ENCODE peak calls at places on chromosomes 6 and 20, in seven cellular contexts. One of them, this sample, is unnamed.

GRCh38 chr20:8867346-8867745 is 201.5 kb upstream of the PLCB4 start:
- DNase-seq in heart right ventricle: no peak
- DNase-seq in cardiac muscle cell: no peak
- DNase-seq in OCI-LY7: no peak
- DNase-seq in left ventricle myocardium inferior: no peak
- DNase-seq in CD8-positive, alpha-beta memory T cell: no peak
- DNase-seq in heart left ventricle: no peak
- DNase-seq in this sample: no peak

GRCh38 chr6:53795702-53796450 is 1.1 kb downstream of the LRRC1 start:
- DNase-seq in heart right ventricle: peak; percentile 38
- DNase-seq in cardiac muscle cell: peak; percentile 19
- DNase-seq in OCI-LY7: peak; percentile 32
- DNase-seq in left ventricle myocardium inferior: peak; percentile 29
- DNase-seq in CD8-positive, alpha-beta memory T cell: no peak
- DNase-seq in heart left ventricle: peak; percentile 35
- DNase-seq in this sample: peak; percentile 20

GRCh38 chr6:84065718-84066290 is 32.2 kb downstream of the MRAP2 start:
- DNase-seq in heart right ventricle: no peak
- DNase-seq in cardiac muscle cell: peak; percentile 45
- DNase-seq in OCI-LY7: no peak
- DNase-seq in left ventricle myocardium inferior: no peak
- DNase-seq in CD8-positive, alpha-beta memory T cell: no peak
- DNase-seq in heart left ventricle: no peak
- DNase-seq in this sample: no peak

GRCh38 chr6:23016701-23017100 is 447.3 kb downstream of the HDGFL1 start:
- DNase-seq in heart right ventricle: no peak
- DNase-seq in cardiac muscle cell: no peak
- DNase-seq in OCI-LY7: no peak
- DNase-seq in left ventricle myocardium inferior: no peak
- DNase-seq in CD8-positive, alpha-beta memory T cell: no peak
- DNase-seq in heart left ventricle: no peak
- DNase-seq in this sample: no peak

GRCh38 chr6:134007077-134007476 is 45.3 kb downstream of the SLC2A12 start:
- DNase-seq in heart right ventricle: no peak
- DNase-seq in cardiac muscle cell: no peak
- DNase-seq in OCI-LY7: no peak
- DNase-seq in left ventricle myocardium inferior: no peak
- DNase-seq in CD8-positive, alpha-beta memory T cell: no peak
- DNase-seq in heart left ventricle: no peak
- DNase-seq in this sample: no peak

GRCh38 chr6:73231986-73232391 is 6.7 kb upstream of the KHDC1L start:
- DNase-seq in heart right ventricle: no peak
- DNase-seq in cardiac muscle cell: no peak
- DNase-seq in OCI-LY7: no peak
- DNase-seq in left ventricle myocardium inferior: no peak
- DNase-seq in CD8-positive, alpha-beta memory T cell: no peak
- DNase-seq in heart left ventricle: no peak
- DNase-seq in this sample: no peak

GRCh38 chr6:44111434-44112417 is 15.5 kb downstream of the MRPL14 start:
- DNase-seq in heart right ventricle: no peak
- DNase-seq in cardiac muscle cell: no peak
- DNase-seq in OCI-LY7: no peak
- DNase-seq in left ventricle myocardium inferior: no peak
- DNase-seq in CD8-positive, alpha-beta memory T cell: no peak
- DNase-seq in heart left ventricle: no peak
- DNase-seq in this sample: no peak

GRCh38 chr20:3710703-3711417 is 1.5 kb downstream of the SIGLEC1 start:
- DNase-seq in heart right ventricle: peak; percentile 84
- DNase-seq in cardiac muscle cell: peak; percentile 64
- DNase-seq in OCI-LY7: peak; percentile 59
- DNase-seq in left ventricle myocardium inferior: peak; percentile 83
- DNase-seq in CD8-positive, alpha-beta memory T cell: peak; percentile 73
- DNase-seq in heart left ventricle: peak; percentile 79
- DNase-seq in this sample: peak; percentile 85

GRCh38 chr6:42710316-42710715 is 12.1 kb downstream of the PRPH2 start:
- DNase-seq in heart right ventricle: no peak
- DNase-seq in cardiac muscle cell: peak; percentile 65
- DNase-seq in OCI-LY7: no peak
- DNase-seq in left ventricle myocardium inferior: no peak
- DNase-seq in CD8-positive, alpha-beta memory T cell: no peak
- DNase-seq in heart left ventricle: no peak
- DNase-seq in this sample: no peak

GRCh38 chr20:10985536-10985935 is 311.7 kb upstream of the JAG1 start:
- DNase-seq in heart right ventricle: no peak
- DNase-seq in cardiac muscle cell: peak; percentile 65
- DNase-seq in OCI-LY7: no peak
- DNase-seq in left ventricle myocardium inferior: no peak
- DNase-seq in CD8-positive, alpha-beta memory T cell: no peak
- DNase-seq in heart left ventricle: no peak
- DNase-seq in this sample: no peak

GRCh38 chr6:35011096-35012041 is 122.3 kb downstream of the ANKS1A start:
- DNase-seq in heart right ventricle: no peak
- DNase-seq in cardiac muscle cell: no peak
- DNase-seq in OCI-LY7: no peak
- DNase-seq in left ventricle myocardium inferior: no peak
- DNase-seq in CD8-positive, alpha-beta memory T cell: no peak
- DNase-seq in heart left ventricle: no peak
- DNase-seq in this sample: no peak

GRCh38 chr6:134004714-134005113 is 47.7 kb downstream of the SLC2A12 start:
- DNase-seq in heart right ventricle: no peak
- DNase-seq in cardiac muscle cell: no peak
- DNase-seq in OCI-LY7: no peak
- DNase-seq in left ventricle myocardium inferior: no peak
- DNase-seq in CD8-positive, alpha-beta memory T cell: no peak
- DNase-seq in heart left ventricle: no peak
- DNase-seq in this sample: no peak

GRCh38 chr20:24148372-24148771 is 159.8 kb upstream of the GGTLC1 start:
- DNase-seq in heart right ventricle: no peak
- DNase-seq in cardiac muscle cell: no peak
- DNase-seq in OCI-LY7: peak; percentile 34
- DNase-seq in left ventricle myocardium inferior: no peak
- DNase-seq in CD8-positive, alpha-beta memory T cell: no peak
- DNase-seq in heart left ventricle: no peak
- DNase-seq in this sample: no peak

GRCh38 chr6:157033428-157034140 is 256.4 kb downstream of the ARID1B start:
- DNase-seq in heart right ventricle: no peak
- DNase-seq in cardiac muscle cell: peak; percentile 22
- DNase-seq in OCI-LY7: no peak
- DNase-seq in left ventricle myocardium inferior: no peak
- DNase-seq in CD8-positive, alpha-beta memory T cell: no peak
- DNase-seq in heart left ventricle: no peak
- DNase-seq in this sample: no peak

GRCh38 chr6:117478853-117479231 is 3.6 kb upstream of the DCBLD1 start:
- DNase-seq in heart right ventricle: no peak
- DNase-seq in cardiac muscle cell: no peak
- DNase-seq in OCI-LY7: no peak
- DNase-seq in left ventricle myocardium inferior: no peak
- DNase-seq in CD8-positive, alpha-beta memory T cell: no peak
- DNase-seq in heart left ventricle: no peak
- DNase-seq in this sample: no peak

GRCh38 chr6:16267428-16268263 is 29.3 kb downstream of the GMPR start:
- DNase-seq in heart right ventricle: no peak
- DNase-seq in cardiac muscle cell: no peak
- DNase-seq in OCI-LY7: no peak
- DNase-seq in left ventricle myocardium inferior: no peak
- DNase-seq in CD8-positive, alpha-beta memory T cell: no peak
- DNase-seq in heart left ventricle: no peak
- DNase-seq in this sample: no peak

GRCh38 chr6:4270799-4271198 is 135.4 kb upstream of the ECI2 start:
- DNase-seq in heart right ventricle: no peak
- DNase-seq in cardiac muscle cell: peak; percentile 53
- DNase-seq in OCI-LY7: no peak
- DNase-seq in left ventricle myocardium inferior: no peak
- DNase-seq in CD8-positive, alpha-beta memory T cell: no peak
- DNase-seq in heart left ventricle: no peak
- DNase-seq in this sample: no peak

GRCh38 chr20:58890454-58891075 is 38.0 kb downstream of the GNAS start:
- DNase-seq in heart right ventricle: peak; percentile 78
- DNase-seq in cardiac muscle cell: peak; percentile 92
- DNase-seq in OCI-LY7: peak; percentile 85
- DNase-seq in left ventricle myocardium inferior: peak; percentile 81
- DNase-seq in CD8-positive, alpha-beta memory T cell: peak; percentile 60
- DNase-seq in heart left ventricle: peak; percentile 90
- DNase-seq in this sample: peak; percentile 83

GRCh38 chr6:5659467-5659866 is 347.3 kb downstream of the NRN1 start:
- DNase-seq in heart right ventricle: no peak
- DNase-seq in cardiac muscle cell: no peak
- DNase-seq in OCI-LY7: no peak
- DNase-seq in left ventricle myocardium inferior: no peak
- DNase-seq in CD8-positive, alpha-beta memory T cell: no peak
- DNase-seq in heart left ventricle: no peak
- DNase-seq in this sample: no peak

GRCh38 chr6:146364816-146365594 is 178.6 kb upstream of the RAB32 start:
- DNase-seq in heart right ventricle: no peak
- DNase-seq in cardiac muscle cell: no peak
- DNase-seq in OCI-LY7: no peak
- DNase-seq in left ventricle myocardium inferior: no peak
- DNase-seq in CD8-positive, alpha-beta memory T cell: no peak
- DNase-seq in heart left ventricle: no peak
- DNase-seq in this sample: no peak

GRCh38 chr20:39019805-39020325 is 57.7 kb downstream of the DHX35 start:
- DNase-seq in heart right ventricle: no peak
- DNase-seq in cardiac muscle cell: peak; percentile 30
- DNase-seq in OCI-LY7: no peak
- DNase-seq in left ventricle myocardium inferior: no peak
- DNase-seq in CD8-positive, alpha-beta memory T cell: no peak
- DNase-seq in heart left ventricle: no peak
- DNase-seq in this sample: no peak

GRCh38 chr6:2765896-2766766 is 938 bp downstream of the WRNIP1 start:
- DNase-seq in heart right ventricle: peak; percentile 61
- DNase-seq in cardiac muscle cell: peak; percentile 56
- DNase-seq in OCI-LY7: peak; percentile 66
- DNase-seq in left ventricle myocardium inferior: peak; percentile 57
- DNase-seq in CD8-positive, alpha-beta memory T cell: peak; percentile 31
- DNase-seq in heart left ventricle: peak; percentile 58
- DNase-seq in this sample: no peak

GRCh38 chr6:87742106-87742505 is 40.1 kb upstream of the AKIRIN2 start:
- DNase-seq in heart right ventricle: no peak
- DNase-seq in cardiac muscle cell: no peak
- DNase-seq in OCI-LY7: peak; percentile 71
- DNase-seq in left ventricle myocardium inferior: no peak
- DNase-seq in CD8-positive, alpha-beta memory T cell: peak; percentile 33
- DNase-seq in heart left ventricle: no peak
- DNase-seq in this sample: no peak

GRCh38 chr6:142474446-142475289 is 172.9 kb downstream of the ADGRG6 start:
- DNase-seq in heart right ventricle: no peak
- DNase-seq in cardiac muscle cell: peak; percentile 78
- DNase-seq in OCI-LY7: peak; percentile 47
- DNase-seq in left ventricle myocardium inferior: no peak
- DNase-seq in CD8-positive, alpha-beta memory T cell: no peak
- DNase-seq in heart left ventricle: no peak
- DNase-seq in this sample: no peak

GRCh38 chr20:57445774-57446173 is 54.6 kb downstream of the RBM38 start:
- DNase-seq in heart right ventricle: no peak
- DNase-seq in cardiac muscle cell: no peak
- DNase-seq in OCI-LY7: no peak
- DNase-seq in left ventricle myocardium inferior: no peak
- DNase-seq in CD8-positive, alpha-beta memory T cell: no peak
- DNase-seq in heart left ventricle: no peak
- DNase-seq in this sample: no peak

GRCh38 chr6:43091020-43091419 is 14.9 kb downstream of the PTK7 start:
- DNase-seq in heart right ventricle: no peak
- DNase-seq in cardiac muscle cell: no peak
- DNase-seq in OCI-LY7: no peak
- DNase-seq in left ventricle myocardium inferior: no peak
- DNase-seq in CD8-positive, alpha-beta memory T cell: no peak
- DNase-seq in heart left ventricle: no peak
- DNase-seq in this sample: no peak

GRCh38 chr20:23141450-23142161 is 55.5 kb upstream of the CD93 start:
- DNase-seq in heart right ventricle: no peak
- DNase-seq in cardiac muscle cell: no peak
- DNase-seq in OCI-LY7: no peak
- DNase-seq in left ventricle myocardium inferior: no peak
- DNase-seq in CD8-positive, alpha-beta memory T cell: no peak
- DNase-seq in heart left ventricle: no peak
- DNase-seq in this sample: no peak
- H3K4me1 ChIP-seq in heart right ventricle: peaks cover 14% of the 10 kb centered on the region
- H3K4me1 ChIP-seq in cardiac muscle cell: peaks cover 4% of the 10 kb centered on the region
- H3K4me1 ChIP-seq in OCI-LY7: no peaks in the 10 kb centered on the region
- H3K4me1 ChIP-seq in left ventricle myocardium inferior: peaks cover 47% of the 10 kb centered on the region
- H3K4me1 ChIP-seq in CD8-positive, alpha-beta memory T cell: no peaks in the 10 kb centered on the region
- H3K4me1 ChIP-seq in heart left ventricle: peaks cover 23% of the 10 kb centered on the region
- H3K4me1 ChIP-seq in this sample: no peaks in the 10 kb centered on the region

GRCh38 chr20:37081717-37082289 is 14.0 kb downstream of the RBL1 start:
- DNase-seq in heart right ventricle: no peak
- DNase-seq in cardiac muscle cell: peak; percentile 17
- DNase-seq in OCI-LY7: no peak
- DNase-seq in left ventricle myocardium inferior: no peak
- DNase-seq in CD8-positive, alpha-beta memory T cell: peak; percentile 30
- DNase-seq in heart left ventricle: no peak
- DNase-seq in this sample: no peak

GRCh38 chr20:37072293-37073196 is 23.3 kb downstream of the RBL1 start:
- DNase-seq in heart right ventricle: no peak
- DNase-seq in cardiac muscle cell: no peak
- DNase-seq in OCI-LY7: no peak
- DNase-seq in left ventricle myocardium inferior: no peak
- DNase-seq in CD8-positive, alpha-beta memory T cell: no peak
- DNase-seq in heart left ventricle: no peak
- DNase-seq in this sample: no peak

GRCh38 chr20:37077009-37077408 is 18.8 kb downstream of the RBL1 start:
- DNase-seq in heart right ventricle: no peak
- DNase-seq in cardiac muscle cell: no peak
- DNase-seq in OCI-LY7: no peak
- DNase-seq in left ventricle myocardium inferior: no peak
- DNase-seq in CD8-positive, alpha-beta memory T cell: no peak
- DNase-seq in heart left ventricle: no peak
- DNase-seq in this sample: no peak

GRCh38 chr20:37071481-37071911 is 24.3 kb downstream of the RBL1 start:
- DNase-seq in heart right ventricle: no peak
- DNase-seq in cardiac muscle cell: peak; percentile 23
- DNase-seq in OCI-LY7: no peak
- DNase-seq in left ventricle myocardium inferior: no peak
- DNase-seq in CD8-positive, alpha-beta memory T cell: peak; percentile 2
- DNase-seq in heart left ventricle: no peak
- DNase-seq in this sample: no peak

GRCh38 chr20:37075932-37076685 is 19.7 kb downstream of the RBL1 start:
- DNase-seq in heart right ventricle: no peak
- DNase-seq in cardiac muscle cell: no peak
- DNase-seq in OCI-LY7: no peak
- DNase-seq in left ventricle myocardium inferior: no peak
- DNase-seq in CD8-positive, alpha-beta memory T cell: no peak
- DNase-seq in heart left ventricle: no peak
- DNase-seq in this sample: no peak
- H3K4me1 ChIP-seq in heart right ventricle: no peaks in the 10 kb centered on the region
- H3K4me1 ChIP-seq in cardiac muscle cell: no peaks in the 10 kb centered on the region
- H3K4me1 ChIP-seq in OCI-LY7: no peaks in the 10 kb centered on the region
- H3K4me1 ChIP-seq in left ventricle myocardium inferior: peaks cover 5% of the 10 kb centered on the region
- H3K4me1 ChIP-seq in CD8-positive, alpha-beta memory T cell: peaks cover 28% of the 10 kb centered on the region
- H3K4me1 ChIP-seq in heart left ventricle: no peaks in the 10 kb centered on the region
- H3K4me1 ChIP-seq in this sample: no peaks in the 10 kb centered on the region

GRCh38 chr6:136761227-136761922 is 30.9 kb downstream of the MAP3K5 start:
- DNase-seq in heart right ventricle: no peak
- DNase-seq in cardiac muscle cell: peak; percentile 72
- DNase-seq in OCI-LY7: peak; percentile 67
- DNase-seq in left ventricle myocardium inferior: peak; percentile 52
- DNase-seq in CD8-positive, alpha-beta memory T cell: no peak
- DNase-seq in heart left ventricle: no peak
- DNase-seq in this sample: no peak
- H3K4me1 ChIP-seq in heart right ventricle: peaks cover 43% of the 10 kb centered on the region
- H3K4me1 ChIP-seq in cardiac muscle cell: peaks cover 19% of the 10 kb centered on the region
- H3K4me1 ChIP-seq in OCI-LY7: peaks cover 60% of the 10 kb centered on the region
- H3K4me1 ChIP-seq in left ventricle myocardium inferior: peaks cover 78% of the 10 kb centered on the region
- H3K4me1 ChIP-seq in CD8-positive, alpha-beta memory T cell: peaks cover 60% of the 10 kb centered on the region
- H3K4me1 ChIP-seq in heart left ventricle: peaks cover 82% of the 10 kb centered on the region
- H3K4me1 ChIP-seq in this sample: no peaks in the 10 kb centered on the region

GRCh38 chr6:107821591-107821990 is 2.5 kb downstream of the SCML4 start:
- DNase-seq in heart right ventricle: no peak
- DNase-seq in cardiac muscle cell: no peak
- DNase-seq in OCI-LY7: no peak
- DNase-seq in left ventricle myocardium inferior: no peak
- DNase-seq in CD8-positive, alpha-beta memory T cell: no peak
- DNase-seq in heart left ventricle: no peak
- DNase-seq in this sample: no peak
- H3K4me1 ChIP-seq in heart right ventricle: no peaks in the 10 kb centered on the region
- H3K4me1 ChIP-seq in cardiac muscle cell: peaks cover 21% of the 10 kb centered on the region
- H3K4me1 ChIP-seq in OCI-LY7: peaks cover 28% of the 10 kb centered on the region
- H3K4me1 ChIP-seq in left ventricle myocardium inferior: peaks cover 14% of the 10 kb centered on the region
- H3K4me1 ChIP-seq in CD8-positive, alpha-beta memory T cell: peaks cover 65% of the 10 kb centered on the region
- H3K4me1 ChIP-seq in heart left ventricle: peaks cover 4% of the 10 kb centered on the region
- H3K4me1 ChIP-seq in this sample: no peaks in the 10 kb centered on the region